ENCODE peak calls at places on chromosomes 12 and 14, in eight cellular contexts. Z is ovary, B is body of pancreas, C is A549, R is suprapubic skin, F is esophagus squamous epithelium, E is IMR-90, U is adrenal gland. G is an unnamed sample.

GRCh38 chr12:41224066-41224465 is 35.9 kb downstream of the PDZRN4 start:
- DNase-seq in U (no peak), B (no peak), E (no peak), Z (no peak), C (no peak), F (no peak), R (no peak), G (no peak)

GRCh38 chr12:81888341-81888740 is 129.2 kb upstream of the PPFIA2 start:
- DNase-seq in C (no peak), Z (no peak), E (no peak), B (no peak), F (no peak), R (no peak), U (no peak), G (no peak)

GRCh38 chr12:2561367-2561766 is 233.4 kb upstream of the FKBP4 start:
- DNase-seq in R (no peak), Z (no peak), B (no peak), E (peak), F (no peak), C (no peak), U (no peak), G (no peak)

GRCh38 chr12:86376052-86376451 is 119.9 kb upstream of the MGAT4C start:
- DNase-seq in U (no peak), R (no peak), C (no peak), B (no peak), Z (no peak), F (no peak), E (no peak), G (no peak)

GRCh38 chr12:84562331-84562730 is 350.3 kb downstream of the SLC6A15 start:
- DNase-seq in B (no peak), U (no peak), Z (no peak), R (no peak), C (no peak), E (no peak), F (no peak), G (no peak)

GRCh38 chr12:113318900-113319628 is 15.8 kb downstream of the SLC8B1 start:
- DNase-seq in B (no peak), E (no peak), F (no peak), C (no peak), U (no peak), Z (no peak), R (no peak), G (no peak)

GRCh38 chr12:64400041-64400440 is 4.2 kb upstream of the XPOT start:
- DNase-seq in B (no peak), F (no peak), Z (no peak), C (no peak), E (peak), R (no peak), U (peak), G (no peak)

GRCh38 chr14:72948481-72949138 is 22.3 kb downstream of the DCAF4 start:
- DNase-seq in U (peak), Z (peak), B (peak), E (peak), F (no peak), R (no peak), C (peak), G (peak)

GRCh38 chr12:16266085-16266484 is 11.4 kb downstream of the SLC15A5 start:
- DNase-seq in E (no peak), U (no peak), F (no peak), C (no peak), R (no peak), B (no peak), Z (no peak), G (no peak)

GRCh38 chr12:1676043-1676442 is 14.8 kb upstream of the ADIPOR2 start:
- DNase-seq in B (no peak), E (no peak), R (no peak), Z (no peak), C (no peak), F (no peak), U (no peak), G (no peak)

GRCh38 chr12:25058619-25059018 is 109.7 kb upstream of the BCAT1 start:
- DNase-seq in R (no peak), C (no peak), U (no peak), F (no peak), B (no peak), Z (no peak), E (no peak), G (no peak)

GRCh38 chr14:20714593-20715250 is 26.2 kb downstream of the ANG start:
- DNase-seq in U (peak), E (peak), B (peak), Z (peak), C (no peak), F (no peak), R (peak), G (no peak)

GRCh38 chr14:98580131-98580678 is 691.8 kb downstream of the BCL11B start:
- DNase-seq in B (no peak), R (no peak), U (peak), Z (no peak), E (no peak), C (no peak), F (no peak), G (no peak)

GRCh38 chr14:52254086-52254485 is 13.4 kb upstream of the PTGDR start:
- DNase-seq in U (no peak), Z (no peak), F (no peak), E (no peak), R (no peak), C (no peak), B (no peak), G (no peak)

GRCh38 chr14:94904636-94905035 is 134.7 kb upstream of the GSC start:
- DNase-seq in E (peak), C (no peak), Z (no peak), F (no peak), B (no peak), U (no peak), R (no peak), G (no peak)

GRCh38 chr12:103677341-103677740 is 90.3 kb downstream of the STAB2 start:
- DNase-seq in B (no peak), Z (no peak), E (no peak), C (no peak), R (no peak), U (no peak), F (no peak), G (no peak)

GRCh38 chr12:51793201-51793600 is 55.3 kb downstream of the FIGNL2 start:
- DNase-seq in F (no peak), U (no peak), B (no peak), C (no peak), E (peak), Z (no peak), R (no peak), G (no peak)

GRCh38 chr12:49665384-49665783 is 41.8 kb downstream of the FMNL3 start:
- DNase-seq in U (no peak), B (no peak), F (no peak), E (no peak), R (no peak), C (no peak), Z (no peak), G (no peak)

GRCh38 chr12:18747960-18748359 is 10.0 kb downstream of the CAPZA3 start:
- DNase-seq in E (peak), B (no peak), C (no peak), Z (no peak), U (peak), F (no peak), R (no peak), G (no peak)

GRCh38 chr12:1470051-1470450 is 124.3 kb downstream of the FBXL14 start:
- DNase-seq in C (no peak), U (peak), R (no peak), B (no peak), E (no peak), Z (no peak), F (no peak), G (no peak)

GRCh38 chr12:67220065-67220464 is 49.1 kb upstream of the CAND1 start:
- DNase-seq in F (no peak), B (peak), R (no peak), U (peak), C (no peak), Z (no peak), E (no peak), G (no peak)

GRCh38 chr12:50639721-50640120 is 124.2 kb upstream of the ATF1 start:
- DNase-seq in U (no peak), Z (no peak), R (no peak), E (no peak), C (no peak), F (no peak), B (no peak), G (no peak)

GRCh38 chr14:104281768-104282301 is 143.4 kb downstream of the KIF26A start:
- DNase-seq in F (no peak), B (peak), Z (no peak), E (no peak), U (no peak), C (no peak), R (no peak), G (no peak)

GRCh38 chr12:30805959-30806358 is 51.2 kb upstream of the CAPRIN2 start:
- DNase-seq in Z (no peak), F (no peak), R (no peak), B (no peak), C (no peak), U (no peak), E (no peak), G (no peak)

GRCh38 chr14:73758392-73759182 is 44.4 kb upstream of the PNMA1 start:
- DNase-seq in C (peak), E (peak), F (peak), B (peak), Z (peak), R (peak), U (peak), G (peak)

GRCh38 chr14:72558721-72559120 is 335.2 kb downstream of the DPF3 start:
- DNase-seq in E (peak), F (no peak), Z (no peak), U (no peak), C (no peak), B (no peak), R (no peak), G (no peak)

GRCh38 chr12:126309278-126309677 is 1244.0 kb downstream of the AACS start:
- DNase-seq in U (no peak), B (no peak), E (no peak), C (no peak), R (no peak), F (no peak), Z (no peak), G (no peak)

GRCh38 chr12:131713349-131713748 is 2.5 kb downstream of the SFSWAP start:
- DNase-seq in R (no peak), C (no peak), U (no peak), B (no peak), Z (no peak), F (no peak), E (no peak), G (no peak)

GRCh38 chr12:39619316-39619659 is 315 bp downstream of the ABCD2 start:
- DNase-seq in R (no peak), Z (no peak), U (no peak), E (no peak), F (no peak), B (no peak), C (no peak), G (no peak)

GRCh38 chr14:25537846-25538455 is 488.0 kb upstream of the STXBP6 start:
- DNase-seq in B (peak), F (no peak), C (no peak), U (peak), Z (no peak), R (no peak), E (no peak), G (peak)

GRCh38 chr12:111448266-111448830 is 42.6 kb downstream of the SH2B3 start:
- DNase-seq in F (no peak), Z (no peak), E (no peak), C (no peak), U (peak), R (no peak), B (no peak), G (no peak)

GRCh38 chr12:99910342-99910741 is 74.4 kb downstream of the ANKS1B start:
- DNase-seq in C (no peak), B (no peak), U (no peak), E (no peak), F (no peak), Z (no peak), R (no peak), G (no peak)

GRCh38 chr12:72511906-72512305 is 239.7 kb downstream of the TRHDE start:
- DNase-seq in F (no peak), B (no peak), U (no peak), Z (no peak), R (no peak), C (no peak), E (peak), G (no peak)

GRCh38 chr12:26287666-26288408 is 92.5 kb downstream of the SSPN start:
- DNase-seq in B (peak), Z (no peak), R (no peak), C (no peak), U (peak), F (no peak), E (no peak), G (no peak)
- TF ChIP-seq POLR2A in B (no peak), Z (no peak), R (no peak), C (no peak), U (no peak), F (no peak), E (no peak), G (no peak)

DNA sequence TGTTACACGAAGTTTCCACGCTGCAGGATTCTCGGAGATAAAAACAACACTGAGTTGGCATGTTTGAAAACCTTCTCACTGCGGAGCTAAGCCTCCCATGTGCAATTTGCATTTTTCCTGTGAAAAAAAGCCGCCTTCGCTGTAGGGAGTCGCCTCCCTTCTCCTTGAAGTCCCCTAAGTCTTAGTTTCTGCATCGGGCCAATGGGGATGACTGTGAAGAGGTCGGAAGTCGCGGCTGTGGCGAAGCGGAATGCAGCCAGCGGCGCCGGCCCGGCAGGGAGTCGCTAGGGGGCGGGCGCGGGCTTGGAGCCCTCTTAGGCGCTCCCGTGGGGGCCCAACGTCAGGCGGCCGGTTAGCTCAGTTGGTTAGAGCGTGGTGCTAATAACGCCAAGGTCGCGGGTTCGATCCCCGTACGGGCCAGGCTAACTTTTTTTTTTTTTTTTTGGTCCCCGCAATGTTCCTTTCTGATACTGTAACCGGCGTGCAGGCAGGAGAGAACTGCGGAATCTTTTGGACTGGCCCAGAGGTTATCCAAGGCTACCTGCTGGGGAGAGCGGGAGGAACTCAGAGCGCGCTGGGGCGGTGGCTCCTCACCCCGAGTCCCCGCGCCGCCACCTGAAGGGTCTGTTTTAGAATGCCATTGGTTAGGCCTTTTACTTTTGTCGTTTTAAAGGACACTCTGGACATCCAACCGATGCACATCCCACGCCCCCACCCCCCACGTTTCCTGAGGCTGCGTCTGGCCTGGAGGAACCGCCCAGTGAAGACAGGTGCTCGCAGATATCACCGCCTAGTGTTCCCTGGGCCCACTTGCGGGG is 2.6 kb upstream of the ZNF839 start:
- DNase-seq in U (peak), E (peak), B (peak), Z (peak), R (peak), C (peak), F (peak), G (peak)
- TF ChIP-seq POLR2A in U (no peak), E (no peak), B (no peak), Z (no peak), R (no peak), C (no peak), F (no peak), G (no peak)

GRCh38 chr12:28604240-28604639 is 414.0 kb downstream of the CCDC91 start:
- DNase-seq in E (no peak), U (no peak), C (no peak), B (no peak), R (no peak), F (no peak), Z (no peak), G (no peak)
- TF ChIP-seq POLR2A in E (no peak), U (no peak), C (no peak), B (no peak), R (no peak), F (no peak), Z (no peak), G (no peak)

DNA sequence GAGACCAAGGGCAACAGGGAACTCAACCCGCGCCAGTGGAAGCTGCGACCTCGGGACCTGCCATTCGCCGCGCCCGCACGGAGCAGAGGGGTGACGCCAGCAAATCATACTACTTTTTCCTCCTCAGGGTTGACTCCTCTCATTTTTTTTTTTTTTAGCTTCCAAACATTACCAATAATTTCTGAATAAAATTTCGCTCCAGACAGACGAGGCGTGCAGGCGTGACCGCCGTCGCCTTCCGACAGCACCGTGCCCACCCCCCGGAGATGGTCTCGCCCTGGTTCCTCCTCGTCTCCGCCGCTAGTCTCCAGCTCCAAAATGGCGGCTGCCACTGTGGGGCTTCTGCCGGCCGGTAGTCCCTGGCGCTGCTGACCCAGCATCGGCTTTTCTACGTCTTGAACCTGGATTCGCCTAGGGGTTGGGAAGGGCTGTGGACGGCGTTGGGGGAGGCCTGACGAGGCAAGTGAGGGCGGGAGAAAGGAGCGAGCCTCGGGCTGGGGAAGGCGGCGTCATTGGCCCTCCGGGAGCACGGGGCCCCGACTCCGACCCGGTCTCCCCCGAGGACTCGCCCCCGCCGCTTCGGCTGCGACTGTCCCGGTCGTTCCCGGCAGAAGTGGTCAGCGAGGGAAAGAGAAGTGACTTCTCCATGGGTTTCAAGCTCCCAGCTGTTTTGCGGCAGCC is at the start of the genes CPSF2 and NDUFB1:
- DNase-seq in F (peak), C (peak), Z (peak), R (peak), U (peak), E (peak), B (peak), G (peak)
- TF ChIP-seq POLR2A in F (no peak), C (peak), Z (peak), R (no peak), U (peak), E (peak), B (peak), G (peak)

DNA sequence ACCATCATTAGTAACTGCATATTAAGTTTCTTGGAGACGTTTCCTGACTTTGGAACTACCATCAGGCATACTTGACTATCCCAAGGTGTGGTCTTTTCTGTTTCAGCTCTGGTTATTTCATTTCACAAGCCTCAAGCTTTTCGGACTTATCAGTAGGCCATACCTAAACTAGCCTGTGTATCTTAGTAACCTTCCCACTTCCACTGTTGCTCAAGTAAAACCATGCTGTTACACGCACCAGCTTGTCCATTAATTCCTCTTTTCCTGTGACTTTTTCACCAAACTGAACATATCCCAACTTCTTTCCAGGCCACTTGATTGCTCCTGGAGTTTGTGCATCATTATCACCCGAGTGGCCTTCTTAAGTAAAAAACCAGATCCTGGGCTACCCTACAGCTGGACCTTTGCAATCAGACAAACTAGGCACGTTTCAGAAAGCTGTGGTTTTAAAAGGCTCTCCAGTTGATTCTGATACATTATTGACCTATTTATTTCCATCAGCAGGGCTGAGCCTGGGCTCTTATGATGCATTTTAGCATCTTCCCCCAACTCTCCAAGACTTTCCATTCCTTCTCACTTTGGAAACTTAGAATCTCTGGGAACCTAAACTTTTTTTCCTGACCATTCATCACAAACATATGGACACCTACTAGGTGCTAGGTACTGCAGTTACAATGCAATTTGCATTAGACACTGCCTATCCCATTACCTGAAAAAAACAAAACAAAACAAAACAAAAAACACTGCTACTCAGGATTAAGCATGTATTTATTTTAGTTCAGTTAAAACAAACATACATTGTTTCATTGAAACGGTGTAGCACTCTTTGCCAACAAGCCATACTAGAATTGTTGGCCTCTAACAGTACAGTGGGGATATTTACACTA is 14.9 kb downstream of the SLC38A2 start:
- DNase-seq in U (no peak), Z (no peak), C (no peak), B (no peak), F (no peak), E (peak), R (no peak), G (no peak)
- TF ChIP-seq POLR2A in U (peak), Z (no peak), C (no peak), B (no peak), F (no peak), E (peak), R (no peak), G (peak)

G was measured in GM12891.